ENCODE peak calls at places on chromosomes 16 and 17, in seven cellular contexts. L, S, I, V, P, A and M are unnamed samples.

GRCh38 chr17:38325221-38325851 is 18.4 kb downstream of the GPR179 start:
- DNase-seq in P (no peak), V (no peak), I (no peak), L (peak; percentile 33), A (no peak), S (no peak), M (no peak)

GRCh38 chr17:78130439-78131101 is at the start of gene TMC8:
- DNase-seq in A (peak; percentile 76), V (peak; percentile 91), P (no peak), S (no peak), I (no peak), L (no peak), M (no peak)

GRCh38 chr17:73291260-73291801 is 20.5 kb downstream of the CDC42EP4 start:
- DNase-seq in I (peak; percentile 84), P (no peak), A (peak; percentile 69), S (peak; percentile 87), L (peak; percentile 92), V (peak; percentile 78), M (peak; percentile 87)

GRCh38 chr16:729768-730665 is 3.1 kb downstream of the HAGHL start:
- DNase-seq in V (no peak), A (peak; percentile 22), P (no peak), S (no peak), I (no peak), L (no peak), M (no peak)

GRCh38 chr16:89557230-89557935 is 3.1 kb upstream of the RPL13 start:
- DNase-seq in A (peak; percentile 65), P (no peak), L (peak; percentile 73), V (peak; percentile 44), I (peak; percentile 85), S (peak; percentile 59), M (peak; percentile 75)

GRCh38 chr17:3559270-3559645 is 1.6 kb upstream of the TRPV3 start:
- DNase-seq in S (no peak), L (no peak), I (no peak), A (no peak), V (no peak), P (no peak), M (no peak)

GRCh38 chr17:63445571-63446217 is 412 bp downstream of the CYB561 start:
- DNase-seq in V (peak; percentile 63), A (peak; percentile 66), L (peak; percentile 57), I (no peak), S (peak; percentile 42), P (peak; percentile 61), M (peak; percentile 66)

GRCh38 chr17:492015-492399 is 139.4 kb upstream of the RPH3AL start:
- DNase-seq in A (no peak), I (no peak), S (no peak), L (no peak), P (no peak), V (no peak), M (no peak)

GRCh38 chr17:6269474-6269873 is 165.4 kb downstream of the AIPL1 start:
- DNase-seq in I (peak; percentile 12), L (peak; percentile 47), A (no peak), P (no peak), V (peak; percentile 79), S (peak; percentile 17), M (peak; percentile 49)

GRCh38 chr16:23026777-23027362 is 122.4 kb downstream of the USP31 start:
- DNase-seq in V (no peak), P (no peak), A (no peak), S (peak; percentile 20), L (peak; percentile 15), I (peak; percentile 3), M (peak; percentile 10)

GRCh38 chr16:10616395-10616743 is 36.0 kb upstream of the EMP2 start:
- DNase-seq in S (no peak), A (no peak), V (no peak), L (no peak), I (no peak), P (no peak), M (no peak)

GRCh38 chr17:27218719-27219488 is 75.0 kb upstream of the WSB1 start:
- DNase-seq in I (no peak), S (no peak), V (peak; percentile 88), P (no peak), A (peak; percentile 77), L (no peak), M (no peak)

GRCh38 chr17:72934927-72935326 is 157.6 kb downstream of the SLC39A11 start:
- DNase-seq in P (no peak), I (no peak), L (no peak), V (no peak), A (no peak), S (no peak), M (no peak)

GRCh38 chr17:39598047-39598481 is 9.7 kb downstream of the NEUROD2 start:
- DNase-seq in L (no peak), P (peak; percentile 15), A (no peak), V (no peak), I (no peak), S (no peak), M (no peak)